ENCODE peak calls at places on chromosomes 3 and 15, in nine cellular contexts. One of them, this sample, is unnamed.
A peak's percentile ranks its signal among the peaks of the same experiment; 100 is the strongest.

GRCh38 chr3:134974621-134975020 is 179.6 kb downstream of the EPHB1 start:
- DNase-seq in Caco-2: no peak
- DNase-seq in EH: no peak
- DNase-seq in stimulated activated CD4-positive, alpha-beta T cell treated with anti-CD3 and anti-CD28 coated beads, Interleukin-12 subunit alpha, Interleukin-12 subunit beta, amount 100 ng/mL, for 24 hours: no peak
- DNase-seq in heart left ventricle: no peak
- DNase-seq in BJ: no peak
- DNase-seq in tibial artery: no peak
- DNase-seq in B cell: no peak
- DNase-seq in central memory CD4-positive, alpha-beta T cell: no peak
- DNase-seq in this sample: no peak

GRCh38 chr15:63104727-63105126 is 16.9 kb upstream of the LACTB start:
- DNase-seq in Caco-2: no peak
- DNase-seq in EH: peak; percentile 63
- DNase-seq in stimulated activated CD4-positive, alpha-beta T cell treated with anti-CD3 and anti-CD28 coated beads, Interleukin-12 subunit alpha, Interleukin-12 subunit beta, amount 100 ng/mL, for 24 hours: no peak
- DNase-seq in heart left ventricle: no peak
- DNase-seq in BJ: no peak
- DNase-seq in tibial artery: no peak
- DNase-seq in B cell: no peak
- DNase-seq in central memory CD4-positive, alpha-beta T cell: no peak
- DNase-seq in this sample: no peak

GRCh38 chr3:23659274-23659673 is 146.5 kb upstream of the UBE2E1 start:
- DNase-seq in Caco-2: no peak
- DNase-seq in EH: no peak
- DNase-seq in stimulated activated CD4-positive, alpha-beta T cell treated with anti-CD3 and anti-CD28 coated beads, Interleukin-12 subunit alpha, Interleukin-12 subunit beta, amount 100 ng/mL, for 24 hours: no peak
- DNase-seq in heart left ventricle: no peak
- DNase-seq in BJ: no peak
- DNase-seq in tibial artery: no peak
- DNase-seq in B cell: no peak
- DNase-seq in central memory CD4-positive, alpha-beta T cell: no peak
- DNase-seq in this sample: no peak

GRCh38 chr3:192408007-192408655 is 319.2 kb downstream of the FGF12 start:
- DNase-seq in Caco-2: no peak
- DNase-seq in EH: no peak
- DNase-seq in stimulated activated CD4-positive, alpha-beta T cell treated with anti-CD3 and anti-CD28 coated beads, Interleukin-12 subunit alpha, Interleukin-12 subunit beta, amount 100 ng/mL, for 24 hours: no peak
- DNase-seq in heart left ventricle: no peak
- DNase-seq in BJ: no peak
- DNase-seq in tibial artery: peak; percentile 64
- DNase-seq in B cell: no peak
- DNase-seq in central memory CD4-positive, alpha-beta T cell: no peak
- DNase-seq in this sample: peak; percentile 37

GRCh38 chr3:72492240-72492639 is 356.0 kb downstream of the SHQ1 start:
- DNase-seq in Caco-2: no peak
- DNase-seq in EH: peak; percentile 99
- DNase-seq in stimulated activated CD4-positive, alpha-beta T cell treated with anti-CD3 and anti-CD28 coated beads, Interleukin-12 subunit alpha, Interleukin-12 subunit beta, amount 100 ng/mL, for 24 hours: no peak
- DNase-seq in heart left ventricle: peak; percentile 77
- DNase-seq in BJ: peak; percentile 93
- DNase-seq in tibial artery: peak; percentile 85
- DNase-seq in B cell: no peak
- DNase-seq in central memory CD4-positive, alpha-beta T cell: no peak
- DNase-seq in this sample: peak; percentile 91

GRCh38 chr3:13838421-13838820 is 41.5 kb downstream of the WNT7A start:
- DNase-seq in Caco-2: no peak
- DNase-seq in EH: no peak
- DNase-seq in stimulated activated CD4-positive, alpha-beta T cell treated with anti-CD3 and anti-CD28 coated beads, Interleukin-12 subunit alpha, Interleukin-12 subunit beta, amount 100 ng/mL, for 24 hours: no peak
- DNase-seq in heart left ventricle: no peak
- DNase-seq in BJ: no peak
- DNase-seq in tibial artery: no peak
- DNase-seq in B cell: no peak
- DNase-seq in central memory CD4-positive, alpha-beta T cell: no peak
- DNase-seq in this sample: no peak

GRCh38 chr15:60797444-60798040 is 318.6 kb upstream of the ICE2 start:
- DNase-seq in Caco-2: no peak
- DNase-seq in EH: peak; percentile 37
- DNase-seq in stimulated activated CD4-positive, alpha-beta T cell treated with anti-CD3 and anti-CD28 coated beads, Interleukin-12 subunit alpha, Interleukin-12 subunit beta, amount 100 ng/mL, for 24 hours: no peak
- DNase-seq in heart left ventricle: no peak
- DNase-seq in BJ: no peak
- DNase-seq in tibial artery: no peak
- DNase-seq in B cell: no peak
- DNase-seq in central memory CD4-positive, alpha-beta T cell: no peak
- DNase-seq in this sample: no peak

GRCh38 chr15:81516461-81516860 is 142.4 kb upstream of the TMC3 start:
- DNase-seq in Caco-2: no peak
- DNase-seq in EH: peak; percentile 79
- DNase-seq in stimulated activated CD4-positive, alpha-beta T cell treated with anti-CD3 and anti-CD28 coated beads, Interleukin-12 subunit alpha, Interleukin-12 subunit beta, amount 100 ng/mL, for 24 hours: no peak
- DNase-seq in heart left ventricle: no peak
- DNase-seq in BJ: peak; percentile 8
- DNase-seq in tibial artery: no peak
- DNase-seq in B cell: no peak
- DNase-seq in central memory CD4-positive, alpha-beta T cell: no peak
- DNase-seq in this sample: peak; percentile 18

GRCh38 chr3:152719264-152719663 is 115.7 kb upstream of the P2RY1 start:
- DNase-seq in Caco-2: no peak
- DNase-seq in EH: peak; percentile 45
- DNase-seq in stimulated activated CD4-positive, alpha-beta T cell treated with anti-CD3 and anti-CD28 coated beads, Interleukin-12 subunit alpha, Interleukin-12 subunit beta, amount 100 ng/mL, for 24 hours: no peak
- DNase-seq in heart left ventricle: no peak
- DNase-seq in BJ: no peak
- DNase-seq in tibial artery: no peak
- DNase-seq in B cell: no peak
- DNase-seq in central memory CD4-positive, alpha-beta T cell: no peak
- DNase-seq in this sample: no peak

GRCh38 chr15:88388702-88389101 is 78.5 kb downstream of the MRPL46 start:
- DNase-seq in Caco-2: peak; percentile 79
- DNase-seq in EH: no peak
- DNase-seq in stimulated activated CD4-positive, alpha-beta T cell treated with anti-CD3 and anti-CD28 coated beads, Interleukin-12 subunit alpha, Interleukin-12 subunit beta, amount 100 ng/mL, for 24 hours: no peak
- DNase-seq in heart left ventricle: no peak
- DNase-seq in BJ: no peak
- DNase-seq in tibial artery: no peak
- DNase-seq in B cell: no peak
- DNase-seq in central memory CD4-positive, alpha-beta T cell: no peak
- DNase-seq in this sample: no peak

GRCh38 chr3:41846850-41847249 is 115.1 kb downstream of the ULK4 start:
- DNase-seq in Caco-2: no peak
- DNase-seq in EH: no peak
- DNase-seq in stimulated activated CD4-positive, alpha-beta T cell treated with anti-CD3 and anti-CD28 coated beads, Interleukin-12 subunit alpha, Interleukin-12 subunit beta, amount 100 ng/mL, for 24 hours: no peak
- DNase-seq in heart left ventricle: no peak
- DNase-seq in BJ: no peak
- DNase-seq in tibial artery: no peak
- DNase-seq in B cell: no peak
- DNase-seq in central memory CD4-positive, alpha-beta T cell: no peak
- DNase-seq in this sample: no peak

GRCh38 chr3:51817375-51817774 is 38.3 kb upstream of the IQCF6 start:
- DNase-seq in Caco-2: no peak
- DNase-seq in EH: no peak
- DNase-seq in stimulated activated CD4-positive, alpha-beta T cell treated with anti-CD3 and anti-CD28 coated beads, Interleukin-12 subunit alpha, Interleukin-12 subunit beta, amount 100 ng/mL, for 24 hours: no peak
- DNase-seq in heart left ventricle: no peak
- DNase-seq in BJ: no peak
- DNase-seq in tibial artery: no peak
- DNase-seq in B cell: no peak
- DNase-seq in central memory CD4-positive, alpha-beta T cell: no peak
- DNase-seq in this sample: no peak

GRCh38 chr3:162742159-162742717 is 1245.6 kb downstream of the OTOL1 start:
- DNase-seq in Caco-2: no peak
- DNase-seq in EH: peak; percentile 74
- DNase-seq in stimulated activated CD4-positive, alpha-beta T cell treated with anti-CD3 and anti-CD28 coated beads, Interleukin-12 subunit alpha, Interleukin-12 subunit beta, amount 100 ng/mL, for 24 hours: no peak
- DNase-seq in heart left ventricle: no peak
- DNase-seq in BJ: peak; percentile 52
- DNase-seq in tibial artery: no peak
- DNase-seq in B cell: no peak
- DNase-seq in central memory CD4-positive, alpha-beta T cell: no peak
- DNase-seq in this sample: no peak

GRCh38 chr3:181915556-181915955 is 203.8 kb downstream of the SOX2 start:
- DNase-seq in Caco-2: no peak
- DNase-seq in EH: no peak
- DNase-seq in stimulated activated CD4-positive, alpha-beta T cell treated with anti-CD3 and anti-CD28 coated beads, Interleukin-12 subunit alpha, Interleukin-12 subunit beta, amount 100 ng/mL, for 24 hours: no peak
- DNase-seq in heart left ventricle: no peak
- DNase-seq in BJ: no peak
- DNase-seq in tibial artery: no peak
- DNase-seq in B cell: no peak
- DNase-seq in central memory CD4-positive, alpha-beta T cell: no peak
- DNase-seq in this sample: no peak

GRCh38 chr3:122943828-122944190 is 83.8 kb downstream of the SEMA5B start:
- DNase-seq in Caco-2: no peak
- DNase-seq in EH: no peak
- DNase-seq in stimulated activated CD4-positive, alpha-beta T cell treated with anti-CD3 and anti-CD28 coated beads, Interleukin-12 subunit alpha, Interleukin-12 subunit beta, amount 100 ng/mL, for 24 hours: no peak
- DNase-seq in heart left ventricle: no peak
- DNase-seq in BJ: no peak
- DNase-seq in tibial artery: no peak
- DNase-seq in B cell: no peak
- DNase-seq in central memory CD4-positive, alpha-beta T cell: no peak
- DNase-seq in this sample: no peak

GRCh38 chr3:46711770-46712169 is 5.9 kb downstream of the PRSS50 start:
- DNase-seq in Caco-2: no peak
- DNase-seq in EH: no peak
- DNase-seq in stimulated activated CD4-positive, alpha-beta T cell treated with anti-CD3 and anti-CD28 coated beads, Interleukin-12 subunit alpha, Interleukin-12 subunit beta, amount 100 ng/mL, for 24 hours: no peak
- DNase-seq in heart left ventricle: no peak
- DNase-seq in BJ: no peak
- DNase-seq in tibial artery: no peak
- DNase-seq in B cell: no peak
- DNase-seq in central memory CD4-positive, alpha-beta T cell: no peak
- DNase-seq in this sample: peak; percentile 7

GRCh38 chr3:113637756-113638155 is 58.7 kb downstream of the USF3 start:
- DNase-seq in Caco-2: no peak
- DNase-seq in EH: no peak
- DNase-seq in stimulated activated CD4-positive, alpha-beta T cell treated with anti-CD3 and anti-CD28 coated beads, Interleukin-12 subunit alpha, Interleukin-12 subunit beta, amount 100 ng/mL, for 24 hours: no peak
- DNase-seq in heart left ventricle: no peak
- DNase-seq in BJ: no peak
- DNase-seq in tibial artery: no peak
- DNase-seq in B cell: no peak
- DNase-seq in central memory CD4-positive, alpha-beta T cell: no peak
- DNase-seq in this sample: no peak

GRCh38 chr3:140290105-140290504 is 355.1 kb downstream of the CLSTN2 start:
- DNase-seq in Caco-2: no peak
- DNase-seq in EH: peak; percentile 26
- DNase-seq in stimulated activated CD4-positive, alpha-beta T cell treated with anti-CD3 and anti-CD28 coated beads, Interleukin-12 subunit alpha, Interleukin-12 subunit beta, amount 100 ng/mL, for 24 hours: no peak
- DNase-seq in heart left ventricle: no peak
- DNase-seq in BJ: no peak
- DNase-seq in tibial artery: no peak
- DNase-seq in B cell: no peak
- DNase-seq in central memory CD4-positive, alpha-beta T cell: no peak
- DNase-seq in this sample: no peak

GRCh38 chr3:14660942-14661341 is 9.4 kb downstream of the CCDC174 start:
- DNase-seq in Caco-2: no peak
- DNase-seq in EH: no peak
- DNase-seq in stimulated activated CD4-positive, alpha-beta T cell treated with anti-CD3 and anti-CD28 coated beads, Interleukin-12 subunit alpha, Interleukin-12 subunit beta, amount 100 ng/mL, for 24 hours: no peak
- DNase-seq in heart left ventricle: no peak
- DNase-seq in BJ: no peak
- DNase-seq in tibial artery: no peak
- DNase-seq in B cell: no peak
- DNase-seq in central memory CD4-positive, alpha-beta T cell: no peak
- DNase-seq in this sample: no peak

GRCh38 chr3:113501597-113501996 is 13.4 kb downstream of the SPICE1 start:
- DNase-seq in Caco-2: no peak
- DNase-seq in EH: no peak
- DNase-seq in stimulated activated CD4-positive, alpha-beta T cell treated with anti-CD3 and anti-CD28 coated beads, Interleukin-12 subunit alpha, Interleukin-12 subunit beta, amount 100 ng/mL, for 24 hours: no peak
- DNase-seq in heart left ventricle: no peak
- DNase-seq in BJ: no peak
- DNase-seq in tibial artery: no peak
- DNase-seq in B cell: no peak
- DNase-seq in central memory CD4-positive, alpha-beta T cell: no peak
- DNase-seq in this sample: no peak

GRCh38 chr3:138407236-138407907 is 27.0 kb upstream of the ESYT3 start:
- DNase-seq in Caco-2: no peak
- DNase-seq in EH: no peak
- DNase-seq in stimulated activated CD4-positive, alpha-beta T cell treated with anti-CD3 and anti-CD28 coated beads, Interleukin-12 subunit alpha, Interleukin-12 subunit beta, amount 100 ng/mL, for 24 hours: no peak
- DNase-seq in heart left ventricle: no peak
- DNase-seq in BJ: no peak
- DNase-seq in tibial artery: no peak
- DNase-seq in B cell: no peak
- DNase-seq in central memory CD4-positive, alpha-beta T cell: no peak
- DNase-seq in this sample: no peak

GRCh38 chr3:183581496-183582155 is 26.1 kb upstream of the KLHL6 start:
- DNase-seq in Caco-2: no peak
- DNase-seq in EH: no peak
- DNase-seq in stimulated activated CD4-positive, alpha-beta T cell treated with anti-CD3 and anti-CD28 coated beads, Interleukin-12 subunit alpha, Interleukin-12 subunit beta, amount 100 ng/mL, for 24 hours: no peak
- DNase-seq in heart left ventricle: no peak
- DNase-seq in BJ: no peak
- DNase-seq in tibial artery: no peak
- DNase-seq in B cell: no peak
- DNase-seq in central memory CD4-positive, alpha-beta T cell: no peak
- DNase-seq in this sample: no peak

GRCh38 chr15:98324341-98324970 is 323.9 kb upstream of the IGF1R start:
- DNase-seq in Caco-2: no peak
- DNase-seq in EH: no peak
- DNase-seq in stimulated activated CD4-positive, alpha-beta T cell treated with anti-CD3 and anti-CD28 coated beads, Interleukin-12 subunit alpha, Interleukin-12 subunit beta, amount 100 ng/mL, for 24 hours: no peak
- DNase-seq in heart left ventricle: no peak
- DNase-seq in BJ: no peak
- DNase-seq in tibial artery: no peak
- DNase-seq in B cell: no peak
- DNase-seq in central memory CD4-positive, alpha-beta T cell: no peak
- DNase-seq in this sample: no peak

GRCh38 chr3:31379598-31379997 is 153.1 kb upstream of the STT3B start:
- DNase-seq in Caco-2: no peak
- DNase-seq in EH: no peak
- DNase-seq in stimulated activated CD4-positive, alpha-beta T cell treated with anti-CD3 and anti-CD28 coated beads, Interleukin-12 subunit alpha, Interleukin-12 subunit beta, amount 100 ng/mL, for 24 hours: no peak
- DNase-seq in heart left ventricle: no peak
- DNase-seq in BJ: no peak
- DNase-seq in tibial artery: no peak
- DNase-seq in B cell: no peak
- DNase-seq in central memory CD4-positive, alpha-beta T cell: no peak
- DNase-seq in this sample: no peak

GRCh38 chr3:149527531-149528343 is 53.2 kb downstream of the TM4SF4 start:
- DNase-seq in Caco-2: no peak
- DNase-seq in EH: no peak
- DNase-seq in stimulated activated CD4-positive, alpha-beta T cell treated with anti-CD3 and anti-CD28 coated beads, Interleukin-12 subunit alpha, Interleukin-12 subunit beta, amount 100 ng/mL, for 24 hours: no peak
- DNase-seq in heart left ventricle: peak; percentile 34
- DNase-seq in BJ: no peak
- DNase-seq in tibial artery: no peak
- DNase-seq in B cell: no peak
- DNase-seq in central memory CD4-positive, alpha-beta T cell: no peak
- DNase-seq in this sample: no peak

GRCh38 chr15:73564255-73564654 is 68.9 kb downstream of the NPTN start:
- DNase-seq in Caco-2: no peak
- DNase-seq in EH: peak; percentile 70
- DNase-seq in stimulated activated CD4-positive, alpha-beta T cell treated with anti-CD3 and anti-CD28 coated beads, Interleukin-12 subunit alpha, Interleukin-12 subunit beta, amount 100 ng/mL, for 24 hours: no peak
- DNase-seq in heart left ventricle: no peak
- DNase-seq in BJ: peak; percentile 11
- DNase-seq in tibial artery: no peak
- DNase-seq in B cell: no peak
- DNase-seq in central memory CD4-positive, alpha-beta T cell: no peak
- DNase-seq in this sample: no peak

GRCh38 chr3:151362798-151363197 is 21.8 kb downstream of the P2RY12 start:
- DNase-seq in Caco-2: no peak
- DNase-seq in EH: peak; percentile 2
- DNase-seq in stimulated activated CD4-positive, alpha-beta T cell treated with anti-CD3 and anti-CD28 coated beads, Interleukin-12 subunit alpha, Interleukin-12 subunit beta, amount 100 ng/mL, for 24 hours: no peak
- DNase-seq in heart left ventricle: no peak
- DNase-seq in BJ: no peak
- DNase-seq in tibial artery: no peak
- DNase-seq in B cell: no peak
- DNase-seq in central memory CD4-positive, alpha-beta T cell: no peak
- DNase-seq in this sample: no peak